ENCODE peak calls at places on chromosomes 7 and 10, in eight cellular contexts. I is CD4-positive, CD25-positive, alpha-beta regulatory T cell; Z is GM23248; J is pancreas; S is thyroid gland; V is fibroblast of pulmonary artery; B is BJ; E is brain microvascular endothelial cell. H is an unnamed sample.

GRCh38 chr10:30398788-30399187 is 35.2 kb upstream of the MAP3K8 start:
- DNase-seq in V (no peak), E (no peak), Z (no peak), J (no peak), B (no peak), S (no peak), I (no peak), H (no peak)

GRCh38 chr7:28688651-28689050 is 269.5 kb downstream of the TRIL start:
- DNase-seq in V (peak), S (no peak), J (no peak), B (no peak), Z (peak), E (peak), I (no peak), H (peak)

GRCh38 chr7:46162582-46162981 is 241.5 kb upstream of the IGFBP3 start:
- DNase-seq in Z (peak), J (no peak), S (peak), B (no peak), E (no peak), I (no peak), V (peak), H (no peak)

GRCh38 chr10:132477398-132478340 is 59.9 kb upstream of the INPP5A start:
- DNase-seq in E (no peak), S (no peak), B (no peak), I (no peak), J (no peak), V (no peak), Z (no peak), H (no peak)

GRCh38 chr10:49134327-49134726 is 506 bp upstream of the FAM170B start:
- DNase-seq in E (no peak), I (no peak), V (no peak), B (no peak), Z (no peak), S (no peak), J (no peak), H (no peak)

GRCh38 chr7:22651534-22652243 is 75.3 kb upstream of the IL6 start:
- DNase-seq in V (peak), B (no peak), J (no peak), E (peak), Z (peak), I (no peak), S (no peak), H (peak)

GRCh38 chr10:3687510-3688081 is 97.4 kb downstream of the KLF6 start:
- DNase-seq in J (no peak), S (no peak), Z (peak), E (no peak), V (no peak), I (no peak), B (no peak), H (no peak)

GRCh38 chr10:35641430-35642015 is 573 bp downstream of the FZD8 start:
- DNase-seq in V (peak), J (no peak), S (no peak), I (no peak), Z (peak), E (no peak), B (no peak), H (no peak)

GRCh38 chr7:127799535-127800305 is 147.7 kb downstream of the SND1 start:
- DNase-seq in B (no peak), J (no peak), Z (no peak), V (no peak), S (no peak), I (no peak), E (no peak), H (no peak)

DNA sequence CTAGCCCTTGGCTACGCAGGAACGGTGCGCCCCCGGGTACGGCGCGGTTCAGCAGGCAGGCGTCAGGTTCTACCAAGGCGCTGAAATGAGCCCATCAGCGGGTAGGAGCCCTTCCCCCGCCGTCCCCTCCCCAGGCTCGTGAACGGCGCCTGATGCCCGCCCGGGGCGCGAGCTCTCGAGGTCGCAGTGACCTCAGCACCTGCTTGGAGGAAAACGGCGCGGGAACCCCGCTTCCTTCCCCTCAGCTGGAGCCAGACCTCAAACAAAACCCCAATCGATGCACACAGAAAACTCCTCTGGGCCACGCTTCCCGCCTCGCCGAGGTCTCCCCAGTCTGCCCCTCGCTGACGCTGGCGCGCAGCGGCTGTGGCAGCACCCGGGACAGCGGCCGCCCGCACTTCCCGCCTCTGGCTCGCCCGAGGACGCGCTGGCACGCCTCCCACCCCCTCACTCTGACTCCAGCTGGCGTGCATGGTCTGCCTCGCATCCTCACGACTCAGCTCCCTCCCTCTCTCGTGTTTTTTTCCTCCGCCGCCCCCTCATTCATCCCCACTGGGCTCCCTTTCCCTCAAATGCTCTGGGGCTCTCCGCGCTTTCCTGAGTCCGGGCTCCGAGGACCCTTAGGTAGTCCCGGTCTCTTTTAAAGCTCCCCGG is 524 bp upstream of the GAD2 start:
- DNase-seq in E (no peak), V (peak), I (no peak), Z (peak), S (peak), J (peak), B (no peak), H (no peak)
- H3K4me3 ChIP-seq in E (no peak), V (no peak), I (no peak), Z (no peak), S (no peak), J (peak), B (no peak), H (no peak)

GRCh38 chr10:120455004-120455403 is 2.0 kb upstream of the PLPP4 start:
- DNase-seq in B (peak), J (no peak), E (no peak), V (no peak), I (no peak), Z (peak), S (no peak), H (no peak)

GRCh38 chr10:120456143-120456625 is 843 bp upstream of the PLPP4 start:
- DNase-seq in B (no peak), E (no peak), V (no peak), S (no peak), Z (no peak), I (no peak), J (no peak), H (no peak)

GRCh38 chr10:120456626-120457430 is at the start of gene PLPP4:
- DNase-seq in E (peak), I (no peak), J (peak), Z (peak), V (peak), S (peak), B (no peak), H (no peak)

GRCh38 chr10:120453886-120454285 is 3.1 kb upstream of the PLPP4 start:
- DNase-seq in E (no peak), Z (no peak), I (no peak), S (no peak), J (no peak), B (no peak), V (no peak), H (no peak)

DNA sequence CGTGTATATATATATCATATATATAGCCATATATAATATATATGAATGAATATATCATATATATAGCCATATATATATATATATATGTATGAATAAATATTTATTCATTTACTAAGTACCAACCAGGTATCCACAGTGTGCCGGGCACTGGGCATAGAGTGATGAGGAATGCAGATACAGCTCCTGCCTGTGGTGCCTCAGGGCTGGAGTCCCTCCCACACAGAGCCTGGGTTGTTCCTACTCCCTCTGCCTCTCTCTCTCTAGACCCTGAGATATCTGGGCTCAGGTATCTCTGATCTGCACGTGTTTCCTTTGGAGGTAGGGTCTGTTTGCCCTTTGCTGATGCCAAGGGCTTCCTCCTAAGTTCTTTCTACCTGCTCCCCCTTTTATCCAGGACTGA is 1.4 kb upstream of the PLPP4 start:
- DNase-seq in S (no peak), E (no peak), I (no peak), B (no peak), V (no peak), Z (no peak), J (no peak), H (no peak)
- H3K4me3 ChIP-seq in S (no peak), E (no peak), I (no peak), B (no peak), V (no peak), Z (no peak), J (no peak), H (no peak)

DNA sequence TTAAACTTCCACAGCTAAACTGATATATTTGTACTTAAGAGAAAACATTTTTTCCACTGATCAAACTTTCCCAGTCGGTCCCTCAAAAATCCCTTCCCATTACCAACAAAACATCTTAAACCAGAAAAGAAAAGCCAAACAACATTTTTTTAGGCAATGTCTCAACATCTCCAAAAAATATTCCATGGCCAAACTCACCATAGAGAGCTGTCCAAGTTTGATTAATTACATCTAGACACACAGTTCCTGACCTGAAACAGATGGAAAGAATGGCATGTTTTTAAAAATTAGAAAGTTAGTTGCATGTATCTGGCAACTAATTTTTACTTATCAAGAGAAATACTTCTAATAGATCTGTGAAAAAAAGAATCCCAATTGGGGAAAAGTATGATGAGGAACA is 95.4 kb downstream of the UBE2H start:
- DNase-seq in J (no peak), V (no peak), B (no peak), Z (no peak), I (no peak), S (no peak), E (no peak), H (no peak)
- H3K4me3 ChIP-seq in J (no peak), V (no peak), B (no peak), Z (no peak), I (no peak), S (no peak), E (no peak), H (no peak)

GRCh38 chr10:5076615-5077014 is 17.6 kb upstream of the AKR1C3 start:
- DNase-seq in B (no peak), V (no peak), J (no peak), E (no peak), Z (peak), S (no peak), I (no peak), H (peak)

GRCh38 chr10:5068274-5069017 is 25.8 kb upstream of the AKR1C3 start:
- DNase-seq in E (no peak), Z (no peak), V (no peak), S (no peak), I (no peak), B (no peak), J (no peak), H (no peak)

GRCh38 chr10:5070648-5071410 is 23.4 kb upstream of the AKR1C3 start:
- DNase-seq in S (no peak), Z (peak), V (peak), J (peak), I (no peak), B (no peak), E (no peak), H (no peak)

GRCh38 chr10:5073659-5074058 is 20.6 kb upstream of the AKR1C3 start:
- DNase-seq in J (no peak), V (no peak), I (no peak), Z (no peak), S (no peak), B (no peak), E (no peak), H (no peak)

DNA sequence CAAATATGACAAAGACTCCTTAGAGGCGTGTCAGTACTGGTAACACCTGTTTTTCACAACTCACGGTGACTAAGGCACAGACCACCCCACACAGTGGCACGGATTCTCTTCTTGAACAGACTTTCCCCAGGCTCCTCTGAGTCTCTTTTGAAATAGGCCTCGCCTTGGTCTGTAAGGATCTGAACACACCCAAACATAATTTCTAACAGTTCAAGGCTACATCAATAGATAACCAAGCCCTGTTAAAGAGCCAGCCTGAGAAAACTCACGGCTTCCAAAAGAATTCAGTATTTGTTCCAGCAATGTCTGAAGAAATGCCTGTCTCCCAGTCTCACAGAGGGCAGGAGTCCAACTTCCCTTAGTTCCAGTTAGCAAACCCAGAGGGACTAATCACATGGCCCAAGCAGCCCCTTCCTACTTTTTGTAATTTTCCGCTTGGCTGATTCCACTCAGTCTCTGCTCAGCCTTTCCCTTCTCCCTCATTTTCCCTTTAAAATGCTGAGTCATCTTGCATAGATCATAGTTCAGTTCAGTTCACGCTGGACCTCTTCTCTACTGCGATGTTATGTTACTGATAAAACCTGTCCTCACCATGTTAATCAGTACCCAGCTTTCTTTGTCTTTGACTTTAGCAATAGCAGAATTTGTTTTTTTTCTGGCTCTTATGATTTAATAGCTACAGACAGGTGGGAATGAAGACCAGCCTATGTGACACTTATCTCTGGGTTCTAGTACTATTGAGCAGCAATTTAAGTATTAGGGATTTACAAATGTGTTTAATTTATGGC is 22.6 kb upstream of the AKR1C3 start:
- DNase-seq in J (peak), E (peak), I (no peak), V (peak), Z (peak), B (no peak), S (peak), H (peak)
- H3K4me3 ChIP-seq in J (no peak), E (no peak), I (no peak), V (peak), Z (peak), B (no peak), S (no peak), H (no peak)

DNA sequence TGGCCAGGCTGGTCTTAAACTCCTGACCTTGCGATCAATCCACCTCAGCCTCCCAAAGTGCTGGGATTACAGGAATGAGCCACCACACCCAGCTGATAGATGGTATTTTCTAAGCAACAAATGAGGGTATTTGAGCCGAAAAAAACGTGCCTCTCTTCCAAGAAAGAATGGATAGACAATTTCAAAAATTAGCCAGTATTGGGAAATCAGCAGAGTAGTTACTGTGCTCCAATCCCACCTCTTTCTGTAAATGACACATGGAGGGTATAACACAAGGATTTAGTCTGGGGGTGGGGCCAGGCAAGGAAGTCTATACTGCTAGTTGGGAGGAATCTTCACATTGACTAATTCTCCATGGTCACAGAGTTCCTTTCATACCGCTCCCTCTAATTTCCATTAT is 9.2 kb upstream of the BPGM start:
- DNase-seq in B (no peak), E (no peak), V (no peak), Z (no peak), S (no peak), I (no peak), J (no peak), H (no peak)
- H3K4me3 ChIP-seq in B (no peak), E (no peak), V (no peak), Z (no peak), S (no peak), I (no peak), J (no peak), H (no peak)

GRCh38 chr10:785539-786214 is 96.2 kb upstream of the DIP2C start:
- DNase-seq in E (no peak), Z (no peak), V (no peak), J (no peak), B (no peak), I (no peak), S (no peak), H (no peak)

GRCh38 chr10:784759-785538 is 95.5 kb upstream of the DIP2C start:
- DNase-seq in B (no peak), E (peak), J (peak), S (peak), V (peak), Z (peak), I (no peak), H (peak)

GRCh38 chr10:782751-783648 is 93.5 kb upstream of the DIP2C start:
- DNase-seq in E (no peak), B (no peak), Z (no peak), S (no peak), I (no peak), J (no peak), V (no peak), H (no peak)

GRCh38 chr10:786666-787512 is 97.4 kb upstream of the DIP2C start:
- DNase-seq in S (no peak), V (no peak), J (no peak), Z (no peak), B (no peak), I (no peak), E (no peak), H (no peak)

DNA sequence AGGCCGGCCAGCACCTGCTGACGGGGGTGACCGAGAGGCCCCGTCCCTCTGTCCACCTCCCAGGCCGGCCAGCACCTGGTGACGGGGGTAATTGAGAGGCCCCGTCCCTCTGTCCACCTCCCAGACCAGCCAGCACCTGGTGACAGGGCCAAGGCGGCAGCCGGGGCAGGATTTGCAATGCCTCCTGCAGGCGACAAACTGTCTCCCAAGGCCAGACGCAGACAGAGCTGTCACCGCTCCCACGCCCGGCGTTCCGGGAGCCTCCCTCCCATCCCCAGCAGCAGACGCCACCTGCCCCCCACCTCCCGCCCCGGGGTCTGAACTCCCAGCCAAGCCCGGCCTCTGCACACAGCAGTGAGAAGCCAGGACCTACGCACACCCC is 94.9 kb upstream of the DIP2C start:
- DNase-seq in Z (no peak), E (no peak), B (no peak), I (no peak), J (peak), V (no peak), S (no peak), H (no peak)
- H3K4me3 ChIP-seq in Z (peak), E (peak), B (peak), I (no peak), J (peak), V (peak), S (no peak), H (peak)

GRCh38 chr7:27168265-27168947 is 3.1 kb upstream of the HOXA9 start:
- DNase-seq in Z (peak), I (no peak), V (no peak), J (no peak), B (no peak), E (no peak), S (no peak), H (no peak)

GRCh38 chr7:27166475-27167169 is 1.3 kb upstream of the HOXA9 start:
- DNase-seq in J (no peak), E (no peak), S (no peak), B (no peak), Z (peak), I (no peak), V (no peak), H (no peak)

GRCh38 chr7:27165655-27166474 is 528 bp upstream of the HOXA9 start:
- DNase-seq in B (peak), S (no peak), Z (peak), E (no peak), V (no peak), J (no peak), I (no peak), H (no peak)

GRCh38 chr7:27167916-27168264 is 2.6 kb upstream of the HOXA9 start:
- DNase-seq in S (no peak), I (no peak), Z (peak), B (no peak), V (no peak), J (no peak), E (no peak), H (no peak)

DNA sequence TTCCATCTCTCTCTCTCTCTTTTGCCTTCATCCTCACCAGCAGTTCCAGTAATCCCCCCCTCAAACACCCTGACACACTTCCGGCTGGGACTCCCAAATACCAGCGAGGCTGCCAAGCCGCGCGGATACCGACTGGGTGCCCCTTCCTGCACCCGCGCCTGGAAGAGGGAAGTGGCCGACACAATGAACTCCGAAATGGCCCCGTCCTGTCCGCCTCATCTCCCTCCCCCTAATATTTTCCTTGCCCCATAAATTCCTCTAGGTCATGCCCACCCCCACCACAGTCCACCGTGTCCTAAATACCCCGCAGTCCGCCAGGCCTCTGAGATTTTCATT is 1.8 kb upstream of the HOXA9 start:
- DNase-seq in B (no peak), S (no peak), J (no peak), E (no peak), I (no peak), Z (peak), V (no peak), H (no peak)
- H3K4me3 ChIP-seq in B (peak), S (no peak), J (no peak), E (no peak), I (no peak), Z (peak), V (no peak), H (no peak)

GRCh38 chr10:70656489-70656888 is 15.8 kb upstream of the ADAMTS14 start:
- DNase-seq in S (no peak), B (peak), Z (peak), E (peak), V (peak), J (no peak), I (no peak), H (peak)
- H3K4me3 ChIP-seq in S (no peak), B (no peak), Z (no peak), E (no peak), V (no peak), J (no peak), I (no peak), H (no peak)

GRCh38 chr10:13990392-13990805 is 340.3 kb downstream of the FRMD4A start:
- DNase-seq in E (no peak), I (no peak), J (no peak), S (no peak), V (peak), Z (peak), B (no peak), H (no peak)
- H3K4me3 ChIP-seq in E (no peak), I (no peak), J (no peak), S (no peak), V (no peak), Z (peak), B (no peak), H (no peak)

GRCh38 chr7:99679400-99680191 is at the start of gene CYP3A5:
- DNase-seq in S (no peak), E (no peak), V (no peak), I (no peak), Z (peak), B (no peak), J (peak), H (no peak)
- H3K4me3 ChIP-seq in S (no peak), E (no peak), V (no peak), I (no peak), Z (no peak), B (no peak), J (peak), H (no peak)